ENCODE peak calls at places on chromosomes 7 and 10, in ten cellular contexts. C is hypothalamus; K is DMS79; S is T1000; G is T-helper 17 cell; P is stimulated activated CD8-positive, alpha-beta memory T cell treated with anti-CD3 and anti-CD28 coated beads, Interleukin-7, amount 100 ng/mL, for 4 hours; R is T-helper 9 cell; V is epithelial cell of esophagus; F is epithelial cell of proximal tubule; W is lung. N is an unnamed sample.

GRCh38 chr10:3825244-3825643 is 40.2 kb upstream of the KLF6 start:
- DNase-seq in V (peak; percentile 95), G (no peak), R (no peak), F (peak; percentile 54), C (no peak), W (no peak), P (no peak), K (no peak), S (peak; percentile 38), N (peak; percentile 85)

GRCh38 chr10:126496771-126497545 is 108.7 kb upstream of the ADAM12 start:
- DNase-seq in R (no peak), S (no peak), V (no peak), F (no peak), K (no peak), G (no peak), C (no peak), P (no peak), W (no peak), N (no peak)

GRCh38 chr10:15439381-15439837 is 68.3 kb upstream of the FAM171A1 start:
- DNase-seq in P (no peak), F (no peak), W (no peak), V (peak; percentile 50), S (peak; percentile 90), G (no peak), C (no peak), R (no peak), K (no peak), N (no peak)

GRCh38 chr10:106043833-106044232 is 1120.7 kb downstream of the SORCS1 start:
- DNase-seq in W (no peak), S (no peak), V (no peak), F (peak; percentile 23), R (no peak), K (no peak), P (no peak), G (no peak), C (no peak), N (peak; percentile 4)

GRCh38 chr7:96709381-96710228 is at the start of gene SEM1:
- DNase-seq in C (peak; percentile 83), S (peak; percentile 48), R (peak; percentile 35), F (peak; percentile 48), P (peak; percentile 58), V (peak; percentile 88), W (peak; percentile 83), K (peak; percentile 64), G (peak; percentile 32), N (peak; percentile 86)

GRCh38 chr10:91539930-91540329 is 92.9 kb downstream of the PPP1R3C start:
- DNase-seq in P (no peak), V (no peak), G (no peak), W (no peak), K (no peak), S (no peak), R (no peak), C (no peak), F (no peak), N (no peak)

GRCh38 chr7:130409067-130409721 is 28.9 kb downstream of the CPA1 start:
- DNase-seq in S (no peak), K (peak; percentile 87), W (no peak), C (no peak), R (no peak), P (no peak), G (no peak), V (no peak), F (no peak), N (no peak)

GRCh38 chr10:129079705-129080104 is 387.3 kb upstream of the MGMT start:
- DNase-seq in K (no peak), F (no peak), R (no peak), C (peak; percentile 47), W (peak; percentile 24), P (no peak), V (no peak), G (no peak), S (no peak), N (no peak)

GRCh38 chr7:106609416-106609815 is 51.5 kb downstream of the CCDC71L start:
- DNase-seq in P (no peak), C (no peak), K (no peak), R (no peak), V (peak; percentile 61), S (no peak), G (no peak), F (no peak), W (no peak), N (peak; percentile 19)

GRCh38 chr10:48493083-48493871 is 111.6 kb downstream of the ARHGAP22 start:
- DNase-seq in W (no peak), G (no peak), K (peak; percentile 34), R (no peak), F (no peak), S (no peak), P (no peak), V (peak; percentile 58), C (no peak), N (peak; percentile 38)

GRCh38 chr7:124085168-124085567 is 52.3 kb upstream of the TMEM229A start:
- DNase-seq in W (no peak), R (no peak), G (no peak), K (no peak), S (no peak), P (no peak), F (peak; percentile 25), V (peak; percentile 56), C (peak; percentile 69), N (peak; percentile 88)

GRCh38 chr10:26802527-26802926 is 58.2 kb downstream of the ABI1 start:
- DNase-seq in V (no peak), W (no peak), G (no peak), P (no peak), R (no peak), C (no peak), F (no peak), K (no peak), S (no peak), N (no peak)

GRCh38 chr7:44087914-44088838 is 5.8 kb upstream of the POLM start:
- DNase-seq in V (peak; percentile 41), F (no peak), S (peak; percentile 70), W (no peak), P (no peak), K (no peak), C (peak; percentile 15), G (peak; percentile 1), R (no peak), N (peak; percentile 57)

GRCh38 chr10:22712959-22713852 is 1.2 kb downstream of the PIP4K2A start:
- DNase-seq in R (peak; percentile 38), G (peak; percentile 36), S (peak; percentile 85), K (no peak), W (no peak), P (peak; percentile 36), V (no peak), C (peak; percentile 47), F (no peak), N (peak; percentile 24)

GRCh38 chr10:93357680-93358079 is 124.5 kb downstream of the MYOF start:
- DNase-seq in F (no peak), P (no peak), S (no peak), G (no peak), C (no peak), K (no peak), V (peak; percentile 54), W (no peak), R (no peak), N (peak; percentile 42)

GRCh38 chr7:27438878-27439589 is 196.4 kb downstream of the EVX1 start:
- DNase-seq in S (no peak), G (no peak), V (no peak), R (no peak), P (no peak), W (no peak), C (no peak), F (no peak), K (no peak), N (no peak)

N was measured in MCF 10A.